ENCODE peak calls at places on chromosome 19, in six cellular contexts. U is HL-60, J is uterus, M is body of pancreas, O is AG04449, B is fibroblast of pulmonary artery. V is an unnamed sample.
A peak's percentile ranks its signal among the peaks of the same experiment; 100 is the strongest.

GRCh38 chr19:36030264-36031148 is 2.2 kb downstream of the CLIP3 start:
- DNase-seq in O (no peak), J (no peak), M (peak; percentile 29), U (no peak), B (peak; percentile 48), V (no peak)

GRCh38 chr19:1129535-1129934 is 25.7 kb downstream of the GPX4 start:
- DNase-seq in J (no peak), M (no peak), O (no peak), U (no peak), B (no peak), V (no peak)

GRCh38 chr19:46654621-46655152 is 6.3 kb downstream of the DACT3 start:
- DNase-seq in J (peak; percentile 76), M (no peak), O (no peak), U (no peak), B (no peak), V (no peak)

GRCh38 chr19:5147074-5147970 is 178.4 kb downstream of the KDM4B start:
- DNase-seq in B (no peak), U (no peak), M (no peak), J (no peak), O (no peak), V (no peak)

GRCh38 chr19:13600091-13600490 is 93.8 kb upstream of the CACNA1A start:
- DNase-seq in M (peak; percentile 35), B (no peak), O (no peak), U (no peak), J (no peak), V (no peak)

GRCh38 chr19:9721861-9722260 is 46.7 kb downstream of the ZNF846 start:
- DNase-seq in B (no peak), M (no peak), J (no peak), U (peak; percentile 30), O (no peak), V (no peak)

GRCh38 chr19:13093407-13094284 is 9.0 kb downstream of the LYL1 start:
- DNase-seq in B (peak; percentile 87), M (peak; percentile 81), O (no peak), J (peak; percentile 91), U (peak; percentile 88), V (no peak)

GRCh38 chr19:35858311-35858710 is 1.6 kb downstream of the KIRREL2 start:
- DNase-seq in M (no peak), O (no peak), U (no peak), J (no peak), B (no peak), V (no peak)

GRCh38 chr19:33683881-33684549 is 62.3 kb downstream of the CHST8 start:
- DNase-seq in B (peak; percentile 39), O (no peak), M (peak; percentile 39), U (peak; percentile 12), J (no peak), V (no peak)

GRCh38 chr19:40420766-40421467 is 4.9 kb downstream of the SERTAD1 start:
- DNase-seq in B (peak; percentile 92), U (peak; percentile 83), O (peak; percentile 45), J (peak; percentile 94), M (peak; percentile 95), V (peak; percentile 58)

GRCh38 chr19:17209126-17210036 is 5.8 kb upstream of the USE1 start:
- DNase-seq in B (peak; percentile 34), U (no peak), M (no peak), O (no peak), J (no peak), V (no peak)

GRCh38 chr19:34193439-34193838 is 21.1 kb downstream of the LSM14A start:
- DNase-seq in M (no peak), J (no peak), U (no peak), O (no peak), B (no peak), V (no peak)

GRCh38 chr19:14542721-14543328 is 13.4 kb downstream of the TECR start:
- DNase-seq in M (no peak), U (peak; percentile 34), B (peak; percentile 30), O (no peak), J (no peak), V (no peak)

GRCh38 chr19:3784607-3785463 is 1.3 kb downstream of the MATK start:
- DNase-seq in B (no peak), U (no peak), M (no peak), J (no peak), O (no peak), V (no peak)

GRCh38 chr19:8253678-8254077 is 44.5 kb downstream of the CERS4 start:
- DNase-seq in B (peak; percentile 9), O (no peak), M (no peak), U (no peak), J (no peak), V (no peak)

GRCh38 chr19:34351382-34351802 is 13.6 kb upstream of the GPI start:
- DNase-seq in B (no peak), O (no peak), U (no peak), J (no peak), M (peak; percentile 40), V (no peak)

GRCh38 chr19:6457958-6458694 is 1.5 kb downstream of the SLC25A23 start:
- DNase-seq in M (no peak), U (no peak), B (peak; percentile 5), J (peak; percentile 27), O (no peak), V (no peak)

GRCh38 chr19:18969953-18970659 is 29.1 kb upstream of the HOMER3 start:
- DNase-seq in O (no peak), U (no peak), B (no peak), J (no peak), M (no peak), V (no peak)

GRCh38 chr19:13629687-13630357 is 123.5 kb upstream of the CACNA1A start:
- DNase-seq in O (peak; percentile 36), J (no peak), B (no peak), M (no peak), U (no peak), V (no peak)

GRCh38 chr19:3403489-3404323 is 37.3 kb downstream of the NFIC start:
- DNase-seq in J (peak; percentile 95), O (peak; percentile 75), M (peak; percentile 97), B (peak; percentile 95), U (no peak), V (peak; percentile 66)

GRCh38 chr19:51324082-51324481 is 12.6 kb downstream of the IGLON5 start:
- DNase-seq in O (no peak), U (no peak), J (no peak), B (no peak), M (no peak), V (no peak)

GRCh38 chr19:10625003-10625761 is at the start of gene SLC44A2:
- DNase-seq in O (no peak), J (peak; percentile 60), B (peak; percentile 55), U (no peak), M (peak; percentile 91), V (no peak)

GRCh38 chr19:12545267-12545666 is 6.0 kb downstream of the ZNF564 start:
- DNase-seq in M (no peak), U (no peak), B (no peak), J (no peak), O (no peak), V (no peak)

GRCh38 chr19:15142313-15142712 is 35.1 kb downstream of the SYDE1 start:
- DNase-seq in B (no peak), J (no peak), O (no peak), M (no peak), U (no peak), V (no peak)

GRCh38 chr19:43777163-43777700 is 3.5 kb downstream of the KCNN4 start:
- DNase-seq in J (no peak), U (peak; percentile 94), B (no peak), M (peak; percentile 48), O (no peak), V (no peak)

GRCh38 chr19:372306-372890 is 27.8 kb upstream of the MIER2 start:
- DNase-seq in O (peak; percentile 12), U (no peak), M (peak; percentile 26), B (peak; percentile 78), J (no peak), V (no peak)

GRCh38 chr19:52170304-52170703 is 1.1 kb downstream of the ZNF836 start:
- DNase-seq in B (no peak), O (no peak), M (no peak), U (no peak), J (no peak), V (no peak)

GRCh38 chr19:5974721-5975387 is 3.1 kb downstream of the RANBP3 start:
- DNase-seq in J (no peak), U (no peak), O (no peak), B (no peak), M (no peak), V (no peak)

GRCh38 chr19:8640402-8641004 is 10.1 kb downstream of the NFILZ start:
- DNase-seq in U (peak; percentile 98), O (no peak), M (peak; percentile 76), B (no peak), J (peak; percentile 19), V (no peak)

GRCh38 chr19:32324631-32325215 is 20.7 kb upstream of the ZNF507 start:
- DNase-seq in O (no peak), J (no peak), U (no peak), B (no peak), M (no peak), V (no peak)
- TF ChIP-seq CTCF in O (no peak), J (no peak), U (no peak), B (peak; percentile 22), M (no peak), V (no peak)

GRCh38 chr19:41959056-41960053 is at the start of gene RABAC1:
- DNase-seq in O (peak; percentile 47), B (peak; percentile 92), J (peak; percentile 94), U (peak; percentile 90), M (peak; percentile 91), V (peak; percentile 70)
- TF ChIP-seq CTCF in O (peak; percentile 11), B (peak; percentile 19), J (no peak), U (peak; percentile 8), M (no peak), V (no peak)

DNA sequence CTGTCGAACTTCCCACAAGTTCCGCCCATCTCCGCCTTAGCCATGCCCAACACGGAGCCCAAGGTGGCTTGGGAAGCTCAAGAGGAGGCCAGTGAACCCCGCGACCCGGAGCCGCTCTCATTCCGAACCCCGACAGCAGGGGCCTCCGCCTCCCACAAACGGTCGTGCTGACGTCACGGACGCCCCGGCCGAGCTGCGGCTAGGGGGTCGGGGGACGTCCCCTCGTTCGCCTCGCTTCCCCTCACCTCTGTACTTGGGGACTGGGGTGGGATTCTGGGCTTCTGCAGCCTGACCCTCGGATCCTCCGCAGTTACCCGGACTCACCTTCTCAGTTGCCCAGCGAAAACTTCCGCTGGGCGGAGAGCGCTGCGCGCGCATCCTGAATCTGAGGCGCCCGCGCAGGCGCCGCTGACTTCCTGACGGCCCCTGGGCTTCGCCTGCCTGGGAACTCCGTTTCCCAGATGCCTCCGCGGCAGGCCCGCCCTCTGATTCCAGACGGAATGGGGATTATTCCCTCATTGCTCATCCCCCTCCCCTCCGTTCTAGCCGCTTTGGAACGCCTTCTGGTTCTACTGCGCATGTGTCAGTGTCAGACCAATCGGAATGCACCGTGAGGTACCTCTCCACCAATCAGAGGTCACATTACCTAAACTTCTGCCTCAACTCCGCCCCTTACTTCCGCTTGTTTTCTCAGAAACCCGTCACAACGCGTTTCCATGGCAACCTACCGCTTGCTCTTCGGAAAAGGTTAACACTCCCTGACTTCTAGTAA is at the start of gene VRK3:
- DNase-seq in B (peak; percentile 100), O (peak; percentile 98), J (peak; percentile 99), U (peak; percentile 100), M (peak; percentile 100), V (peak; percentile 89)
- TF ChIP-seq CTCF in B (no peak), O (no peak), J (no peak), U (no peak), M (no peak), V (no peak)

DNA sequence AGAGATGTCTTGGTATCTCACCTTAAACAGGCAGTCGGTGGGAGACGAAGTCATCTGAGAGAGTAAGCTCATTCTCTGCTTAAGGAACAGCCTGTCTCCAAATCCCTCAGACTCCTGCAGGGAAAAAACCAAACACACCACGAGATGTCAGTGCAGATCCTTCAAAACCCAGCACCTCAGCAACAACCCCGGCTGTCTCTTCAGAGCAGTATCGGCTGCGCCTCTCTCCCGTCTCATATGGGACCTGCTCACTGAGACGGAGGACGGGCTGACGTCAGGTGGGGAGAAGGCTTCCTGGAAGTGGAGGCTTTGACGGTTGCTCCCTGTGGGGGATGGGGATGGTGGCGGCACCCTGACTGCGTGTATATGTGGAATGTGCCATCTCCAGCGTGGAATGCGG is 43.6 kb downstream of the ANKRD27 start:
- DNase-seq in B (no peak), U (no peak), O (no peak), J (no peak), M (no peak), V (no peak)
- TF ChIP-seq CTCF in B (no peak), U (no peak), O (no peak), J (no peak), M (no peak), V (no peak)